ENCODE peak calls at places on chromosomes 1 and 21, in seven cellular contexts. B is breast epithelium, G is aorta, T is H1, H is A549, D is psoas muscle, Z is left ventricle myocardium inferior. P is an unnamed sample. For H3K4me1, the result is how much of the 10 kb centered on the place peaks cover.

GRCh38 chr1:234612352-234613127 is 2.6 kb upstream of the IRF2BP2 start:
- DNase-seq in B (peak), G (peak), T (no peak), H (peak), D (peak), Z (peak), P (peak)

GRCh38 chr1:30718636-30719405 is 4.6 kb downstream of the MATN1 start:
- DNase-seq in B (peak), G (peak), T (peak), H (peak), D (peak), Z (peak), P (peak)

GRCh38 chr1:1757422-1758058 is 20.7 kb downstream of the NADK start:
- DNase-seq in B (no peak), G (no peak), T (no peak), H (no peak), D (no peak), Z (no peak), P (no peak)

GRCh38 chr21:44734026-44734745 is 22.8 kb upstream of the TSPEAR start:
- DNase-seq in B (no peak), G (no peak), T (peak), H (no peak), D (no peak), Z (no peak), P (no peak)

GRCh38 chr1:209353097-209353496 is 230.4 kb upstream of the CAMK1G start:
- DNase-seq in B (no peak), G (no peak), T (no peak), H (no peak), D (no peak), Z (no peak), P (no peak)

GRCh38 chr1:47776554-47777156 is 220.5 kb downstream of the TRABD2B start:
- DNase-seq in B (no peak), G (no peak), T (no peak), H (no peak), D (no peak), Z (no peak), P (no peak)

GRCh38 chr1:13832536-13832935 is 132.5 kb downstream of the PRDM2 start:
- DNase-seq in B (no peak), G (no peak), T (no peak), H (no peak), D (no peak), Z (no peak), P (no peak)

GRCh38 chr1:54255026-54255425 is 55.1 kb downstream of the MRPL37 start:
- DNase-seq in B (no peak), G (no peak), T (no peak), H (no peak), D (no peak), Z (no peak), P (no peak)

GRCh38 chr1:56284933-56285332 is 294.4 kb downstream of the PLPP3 start:
- DNase-seq in B (no peak), G (no peak), T (no peak), H (peak), D (peak), Z (no peak), P (no peak)

DNA sequence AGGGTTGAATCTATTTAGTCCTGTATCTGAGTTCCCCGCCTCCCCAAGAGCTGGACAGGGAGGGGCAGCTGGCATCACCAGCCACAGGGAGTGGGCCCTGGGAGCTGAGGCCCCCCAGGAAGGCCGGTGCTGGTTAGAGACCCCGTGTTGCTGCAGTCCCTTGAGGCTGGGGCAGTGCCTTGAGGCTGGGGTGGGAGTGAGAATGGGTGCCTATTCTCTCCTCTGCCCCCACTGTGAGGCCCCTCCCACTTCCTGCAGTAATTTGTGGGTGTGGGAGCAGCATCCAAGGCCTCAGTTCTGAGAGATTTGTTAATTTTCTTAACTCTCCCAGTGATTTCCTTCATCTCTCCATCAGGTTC is 2.5 kb upstream of the TRAPPC3 start:
- DNase-seq in B (no peak), G (no peak), T (no peak), H (no peak), D (no peak), Z (no peak), P (no peak)
- H3K27ac ChIP-seq in B (peak), G (peak), T (no peak), H (peak), D (peak), Z (peak), P (peak)

DNA sequence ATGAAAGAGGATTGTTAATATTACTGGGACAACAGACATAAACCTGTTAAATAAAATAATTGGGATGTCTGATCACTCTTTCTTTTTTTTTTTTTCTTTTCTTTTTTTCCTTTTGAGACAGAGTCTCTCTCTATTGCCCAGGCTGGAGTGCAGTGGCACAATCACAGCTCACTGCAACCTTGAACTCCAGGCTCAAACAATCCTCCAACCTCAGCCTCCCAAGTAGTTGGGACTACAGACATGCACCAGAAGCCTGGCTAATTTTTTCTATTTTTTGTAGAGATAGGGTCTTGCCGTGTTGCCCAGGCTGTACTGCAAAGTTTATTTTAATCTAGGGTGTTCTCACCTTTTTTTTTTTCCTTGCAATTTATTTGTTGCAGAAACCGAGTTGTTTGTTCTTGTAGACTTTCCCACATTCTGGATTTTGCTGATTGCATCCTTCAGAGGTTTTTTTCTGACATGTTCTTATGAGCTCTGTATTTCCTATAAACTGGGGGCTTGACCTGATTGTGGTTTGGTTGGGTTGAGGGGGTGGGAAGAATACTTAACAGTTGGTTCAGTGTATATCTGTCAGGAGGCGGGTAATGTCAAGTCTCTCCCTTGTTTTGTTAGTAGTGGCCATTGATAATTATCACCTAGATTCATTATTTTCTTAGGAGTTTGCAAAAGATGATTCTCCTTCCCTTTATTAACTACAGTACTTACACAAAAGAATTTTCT is 125.2 kb downstream of the MAST2 start:
- DNase-seq in B (no peak), G (no peak), T (no peak), H (no peak), D (no peak), Z (no peak), P (no peak)
- H3K4me1 ChIP-seq in B (under half), G (under half), T (under half), H (under half), D (half or more), Z (half or more), P (under half)

GRCh38 chr1:181128592-181129497 is 40.3 kb downstream of the IER5 start:
- DNase-seq in B (no peak), G (peak), T (peak), H (no peak), D (no peak), Z (no peak), P (no peak)
- H3K4me3 ChIP-seq in B (no peak), G (no peak), T (no peak), H (no peak), D (no peak), Z (no peak), P (no peak)

DNA sequence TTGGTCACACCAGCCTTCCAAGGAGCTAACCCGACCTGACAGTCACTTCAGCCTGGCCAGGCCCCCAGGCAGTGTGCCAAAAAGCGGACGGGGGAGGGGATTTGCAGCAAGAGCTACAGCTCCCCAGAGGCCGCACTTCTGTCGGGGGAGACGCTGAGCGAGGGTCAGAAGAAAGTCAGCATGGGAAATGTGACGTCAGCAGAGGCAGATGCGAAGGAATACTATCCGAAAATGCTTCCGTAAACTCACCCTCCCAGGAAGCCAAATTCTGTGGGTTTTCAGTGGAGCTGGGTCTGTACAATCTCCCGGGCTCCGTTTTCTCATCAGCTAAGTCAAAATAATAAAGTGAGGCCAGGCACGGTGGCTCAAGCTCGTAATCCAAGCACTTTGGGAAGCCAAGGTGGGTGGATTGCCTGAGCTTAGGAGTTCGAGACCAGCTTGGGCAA is 28.5 kb upstream of the ECE1 start:
- DNase-seq in B (peak), G (peak), T (no peak), H (no peak), D (peak), Z (peak), P (no peak)
- H3K27ac ChIP-seq in B (peak), G (peak), T (no peak), H (peak), D (peak), Z (peak), P (peak)

DNA sequence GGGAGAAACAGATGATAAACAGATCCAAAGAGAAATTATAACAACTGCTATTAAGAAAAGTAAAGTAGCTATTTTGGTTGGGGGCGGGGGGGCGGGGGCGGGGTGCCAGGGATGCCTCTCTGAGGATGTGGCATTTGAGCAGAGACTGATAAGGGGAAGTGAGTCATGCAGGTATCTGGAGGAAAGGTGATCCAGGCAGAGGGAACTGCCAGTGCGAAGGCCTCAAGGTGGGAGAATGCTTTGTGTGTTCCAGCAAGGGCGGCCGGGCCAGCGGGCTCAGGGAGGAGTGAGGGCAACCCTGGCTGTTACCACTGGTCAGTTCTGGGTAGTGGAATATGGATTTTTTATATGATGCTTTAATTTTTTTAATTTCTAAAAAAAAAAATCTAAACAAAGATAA is 7.0 kb upstream of the TNFRSF1B start:
- DNase-seq in B (no peak), G (no peak), T (no peak), H (no peak), D (no peak), Z (no peak), P (no peak)
- H3K4me1 ChIP-seq in B (under half), G (under half), T (under half), H (under half), D (under half), Z (under half), P (under half)

P was measured in prostate gland.